ENCODE peak calls at places on chromosomes 16 and 17, in eight cellular contexts. Z is glomerular endothelial cell, E is non-pigmented ciliary epithelial cell, Q is choroid plexus epithelial cell, Y is mesendoderm, D is psoas muscle, B is dorsolateral prefrontal cortex, K is Caco-2. L is an unnamed sample.

GRCh38 chr17:57257213-57257873 is 1.0 kb downstream of the MSI2 start:
- DNase-seq in Z (no peak), E (no peak), Q (no peak), Y (no peak), D (no peak), B (no peak), K (no peak), L (no peak)

GRCh38 chr17:51398647-51399046 is 138.3 kb downstream of the UTP18 start:
- DNase-seq in Z (no peak), E (no peak), Q (no peak), Y (no peak), D (no peak), B (no peak), K (no peak), L (no peak)

GRCh38 chr17:330993-331701 is 21.5 kb downstream of the RPH3AL start:
- DNase-seq in Z (no peak), E (no peak), Q (no peak), Y (peak; percentile 31), D (peak; percentile 67), B (peak; percentile 77), K (peak; percentile 17), L (no peak)

GRCh38 chr17:63961355-63962207 is 11.1 kb downstream of the SCN4A start:
- DNase-seq in Z (no peak), E (no peak), Q (peak; percentile 76), Y (peak; percentile 98), D (peak; percentile 83), B (no peak), K (peak; percentile 78), L (peak; percentile 96)

GRCh38 chr16:54282202-54282922 is 4.2 kb downstream of the IRX3 start:
- DNase-seq in Z (no peak), E (no peak), Q (peak; percentile 41), Y (peak; percentile 71), D (peak; percentile 44), B (no peak), K (peak; percentile 35), L (no peak)

GRCh38 chr17:68288804-68289203 is 2.1 kb downstream of the SLC16A6 start:
- DNase-seq in Z (no peak), E (no peak), Q (peak; percentile 31), Y (peak; percentile 27), D (no peak), B (no peak), K (no peak), L (no peak)

GRCh38 chr17:67435122-67435521 is 58.0 kb downstream of the PITPNC1 start:
- DNase-seq in Z (no peak), E (no peak), Q (peak; percentile 41), Y (no peak), D (no peak), B (no peak), K (no peak), L (no peak)

GRCh38 chr17:20995164-20995872 is 47.5 kb downstream of the USP22 start:
- DNase-seq in Z (no peak), E (no peak), Q (no peak), Y (no peak), D (no peak), B (no peak), K (no peak), L (no peak)

GRCh38 chr16:4944333-4945281 is 7.7 kb upstream of the PPL start:
- DNase-seq in Z (peak; percentile 64), E (peak; percentile 68), Q (peak; percentile 97), Y (peak; percentile 93), D (peak; percentile 91), B (no peak), K (peak; percentile 86), L (peak; percentile 44)

GRCh38 chr17:59331929-59332889 is 754 bp downstream of the YPEL2 start:
- DNase-seq in Z (no peak), E (no peak), Q (no peak), Y (peak; percentile 58), D (peak; percentile 81), B (peak; percentile 32), K (no peak), L (no peak)